ENCODE peak calls at places on chromosomes 16 and 17, in seven cellular contexts. L is NCI-H2081, V is T-cell, X is non-pigmented ciliary epithelial cell, C is RPMI7951, A is anterior cingulate cortex, E is fibroblast of gingiva. O is an unnamed sample.

GRCh38 chr17:21263351-21263750 is 10.1 kb upstream of the NATD1 start:
- DNase-seq in L (no peak), V (no peak), X (no peak), C (no peak), A (no peak), E (peak; percentile 34), O (no peak)

GRCh38 chr16:89700649-89701424 is 668 bp downstream of the SPATA2L start:
- DNase-seq in L (peak; percentile 54), V (peak; percentile 40), X (no peak), C (peak; percentile 37), A (no peak), E (no peak), O (no peak)

GRCh38 chr16:3152273-3153076 is 17.6 kb downstream of the ZNF213 start:
- DNase-seq in L (peak; percentile 93), V (peak; percentile 58), X (no peak), C (peak; percentile 88), A (peak; percentile 47), E (peak; percentile 88), O (peak; percentile 85)

GRCh38 chr17:30188211-30188939 is 47.1 kb downstream of the SLC6A4 start:
- DNase-seq in L (no peak), V (no peak), X (no peak), C (no peak), A (no peak), E (no peak), O (no peak)

GRCh38 chr17:64420143-64420670 is 28.7 kb upstream of the MILR1 start:
- DNase-seq in L (peak; percentile 77), V (no peak), X (peak; percentile 58), C (peak; percentile 74), A (no peak), E (peak; percentile 71), O (peak; percentile 83)

GRCh38 chr16:3665508-3665907 is 11.0 kb downstream of the DNASE1 start:
- DNase-seq in L (no peak), V (peak; percentile 22), X (no peak), C (no peak), A (no peak), E (no peak), O (no peak)

GRCh38 chr17:43661699-43662431 is at the start of gene MEOX1:
- DNase-seq in L (no peak), V (no peak), X (peak; percentile 47), C (peak; percentile 86), A (no peak), E (peak; percentile 64), O (peak; percentile 51)

GRCh38 chr17:45288825-45289224 is 26.9 kb upstream of the SPATA32 start:
- DNase-seq in L (peak; percentile 51), V (no peak), X (no peak), C (no peak), A (no peak), E (no peak), O (no peak)

GRCh38 chr16:69567031-69567680 is 1.4 kb downstream of the NFAT5 start:
- DNase-seq in L (no peak), V (no peak), X (no peak), C (no peak), A (no peak), E (no peak), O (no peak)

GRCh38 chr16:1770328-1771071 is 843 bp downstream of the NME3 start:
- DNase-seq in L (peak; percentile 70), V (peak; percentile 20), X (no peak), C (no peak), A (peak; percentile 10), E (peak; percentile 54), O (peak; percentile 23)

GRCh38 chr17:82287849-82288601 is 14.5 kb upstream of the CSNK1D start:
- DNase-seq in L (peak; percentile 18), V (no peak), X (no peak), C (peak; percentile 99), A (no peak), E (peak; percentile 35), O (peak; percentile 26)

GRCh38 chr16:88377961-88378360 is 4.8 kb upstream of the ZNF469 start:
- DNase-seq in L (no peak), V (no peak), X (no peak), C (no peak), A (no peak), E (no peak), O (no peak)